ENCODE peak calls at places on chromosomes 12 and 14, in six cellular contexts. One of them, this sample, is unnamed.

GRCh38 chr12:43277630-43278267 is 274.3 kb downstream of the ADAMTS20 start:
- DNase-seq in NCI-H1048: no peak
- DNase-seq in activated T-cell treated with anti-CD3 and anti-CD28 coated beads, Interleukin-2, amount 50 U/mL, for 4 hours: no peak
- DNase-seq in dorsolateral prefrontal cortex: no peak
- DNase-seq in HCEC 1CT: peak; percentile 39
- DNase-seq in HEK293T: no peak
- DNase-seq in this sample: no peak

GRCh38 chr14:68929623-68930307 is 49.3 kb downstream of the ACTN1 start:
- DNase-seq in HEK293T: no peak
- DNase-seq in dorsolateral prefrontal cortex: no peak
- DNase-seq in activated T-cell treated with anti-CD3 and anti-CD28 coated beads, Interleukin-2, amount 50 U/mL, for 4 hours: no peak
- DNase-seq in NCI-H1048: no peak
- DNase-seq in HCEC 1CT: no peak
- DNase-seq in this sample: no peak

GRCh38 chr12:69015831-69016230 is 82.9 kb upstream of the CPM start:
- DNase-seq in HCEC 1CT: no peak
- DNase-seq in NCI-H1048: no peak
- DNase-seq in HEK293T: no peak
- DNase-seq in activated T-cell treated with anti-CD3 and anti-CD28 coated beads, Interleukin-2, amount 50 U/mL, for 4 hours: no peak
- DNase-seq in dorsolateral prefrontal cortex: no peak
- DNase-seq in this sample: no peak

GRCh38 chr12:112196476-112196875 is 71.1 kb downstream of the TRAFD1 start:
- DNase-seq in HEK293T: no peak
- DNase-seq in activated T-cell treated with anti-CD3 and anti-CD28 coated beads, Interleukin-2, amount 50 U/mL, for 4 hours: no peak
- DNase-seq in dorsolateral prefrontal cortex: no peak
- DNase-seq in HCEC 1CT: no peak
- DNase-seq in NCI-H1048: no peak
- DNase-seq in this sample: no peak

GRCh38 chr12:52350021-52350620 is 17.2 kb downstream of the KRT85 start:
- DNase-seq in HCEC 1CT: no peak
- DNase-seq in dorsolateral prefrontal cortex: no peak
- DNase-seq in HEK293T: no peak
- DNase-seq in activated T-cell treated with anti-CD3 and anti-CD28 coated beads, Interleukin-2, amount 50 U/mL, for 4 hours: no peak
- DNase-seq in NCI-H1048: no peak
- DNase-seq in this sample: no peak

GRCh38 chr12:57793920-57794319 is 11.3 kb downstream of the TSFM start:
- DNase-seq in activated T-cell treated with anti-CD3 and anti-CD28 coated beads, Interleukin-2, amount 50 U/mL, for 4 hours: no peak
- DNase-seq in HCEC 1CT: peak; percentile 85
- DNase-seq in NCI-H1048: no peak
- DNase-seq in HEK293T: no peak
- DNase-seq in dorsolateral prefrontal cortex: no peak
- DNase-seq in this sample: no peak

GRCh38 chr14:43166163-43166562 is 1340.9 kb downstream of the FSCB start:
- DNase-seq in activated T-cell treated with anti-CD3 and anti-CD28 coated beads, Interleukin-2, amount 50 U/mL, for 4 hours: no peak
- DNase-seq in HEK293T: no peak
- DNase-seq in NCI-H1048: no peak
- DNase-seq in HCEC 1CT: no peak
- DNase-seq in dorsolateral prefrontal cortex: no peak
- DNase-seq in this sample: no peak

GRCh38 chr14:71139058-71139946 is 232.0 kb downstream of the PCNX1 start:
- DNase-seq in HEK293T: peak; percentile 76
- DNase-seq in HCEC 1CT: peak; percentile 32
- DNase-seq in activated T-cell treated with anti-CD3 and anti-CD28 coated beads, Interleukin-2, amount 50 U/mL, for 4 hours: peak; percentile 63
- DNase-seq in dorsolateral prefrontal cortex: peak; percentile 56
- DNase-seq in NCI-H1048: no peak
- DNase-seq in this sample: no peak

GRCh38 chr12:96236221-96236822 is 42.1 kb downstream of the ELK3 start:
- DNase-seq in activated T-cell treated with anti-CD3 and anti-CD28 coated beads, Interleukin-2, amount 50 U/mL, for 4 hours: no peak
- DNase-seq in HCEC 1CT: no peak
- DNase-seq in dorsolateral prefrontal cortex: no peak
- DNase-seq in HEK293T: no peak
- DNase-seq in NCI-H1048: no peak
- DNase-seq in this sample: no peak

GRCh38 chr12:66190519-66191406 is 1.7 kb downstream of the IRAK3 start:
- DNase-seq in activated T-cell treated with anti-CD3 and anti-CD28 coated beads, Interleukin-2, amount 50 U/mL, for 4 hours: no peak
- DNase-seq in HCEC 1CT: peak; percentile 37
- DNase-seq in dorsolateral prefrontal cortex: no peak
- DNase-seq in HEK293T: no peak
- DNase-seq in NCI-H1048: no peak
- DNase-seq in this sample: no peak

GRCh38 chr12:103547929-103548328 is 39.1 kb upstream of the STAB2 start:
- DNase-seq in HCEC 1CT: no peak
- DNase-seq in NCI-H1048: no peak
- DNase-seq in activated T-cell treated with anti-CD3 and anti-CD28 coated beads, Interleukin-2, amount 50 U/mL, for 4 hours: no peak
- DNase-seq in HEK293T: no peak
- DNase-seq in dorsolateral prefrontal cortex: no peak
- DNase-seq in this sample: no peak

GRCh38 chr14:99395904-99396530 is 84.6 kb downstream of the SETD3 start:
- DNase-seq in activated T-cell treated with anti-CD3 and anti-CD28 coated beads, Interleukin-2, amount 50 U/mL, for 4 hours: peak; percentile 24
- DNase-seq in HCEC 1CT: peak; percentile 39
- DNase-seq in HEK293T: no peak
- DNase-seq in dorsolateral prefrontal cortex: no peak
- DNase-seq in NCI-H1048: no peak
- DNase-seq in this sample: no peak

GRCh38 chr14:103724116-103724515 is 8.5 kb downstream of the ZFYVE21 start:
- DNase-seq in HEK293T: no peak
- DNase-seq in activated T-cell treated with anti-CD3 and anti-CD28 coated beads, Interleukin-2, amount 50 U/mL, for 4 hours: no peak
- DNase-seq in NCI-H1048: no peak
- DNase-seq in HCEC 1CT: no peak
- DNase-seq in dorsolateral prefrontal cortex: peak; percentile 80
- DNase-seq in this sample: peak; percentile 48

GRCh38 chr12:25958254-25959068 is at the start of gene RASSF8:
- DNase-seq in NCI-H1048: peak; percentile 37
- DNase-seq in activated T-cell treated with anti-CD3 and anti-CD28 coated beads, Interleukin-2, amount 50 U/mL, for 4 hours: no peak
- DNase-seq in HCEC 1CT: peak; percentile 85
- DNase-seq in dorsolateral prefrontal cortex: peak; percentile 48
- DNase-seq in HEK293T: peak; percentile 79
- DNase-seq in this sample: peak; percentile 28

GRCh38 chr14:96660667-96661066 is 136.5 kb upstream of the VRK1 start:
- DNase-seq in HEK293T: no peak
- DNase-seq in dorsolateral prefrontal cortex: no peak
- DNase-seq in NCI-H1048: no peak
- DNase-seq in HCEC 1CT: no peak
- DNase-seq in activated T-cell treated with anti-CD3 and anti-CD28 coated beads, Interleukin-2, amount 50 U/mL, for 4 hours: no peak
- DNase-seq in this sample: no peak

This sample was measured in amygdala.